ENCODE peak calls at places on chromosomes 1 and 21, in nine cellular contexts. B, A, Z, F, H, G, N, M and T are unnamed samples.

GRCh38 chr1:11397151-11397902 is 81.6 kb upstream of the DISP3 start:
- DNase-seq in Z (no peak), G (no peak), H (no peak), F (no peak), N (no peak), A (no peak), M (no peak), B (no peak), T (no peak)

GRCh38 chr1:22747021-22747734 is 36.5 kb downstream of the EPHB2 start:
- DNase-seq in H (peak; percentile 91), N (no peak), F (no peak), G (no peak), A (no peak), M (no peak), B (peak; percentile 93), Z (no peak), T (no peak)

GRCh38 chr1:222331340-222331739 is 216.6 kb downstream of the HHIPL2 start:
- DNase-seq in G (no peak), N (no peak), M (peak; percentile 42), H (peak; percentile 96), Z (no peak), A (no peak), B (peak; percentile 90), F (no peak), T (no peak)

GRCh38 chr21:45592208-45592619 is 50.0 kb upstream of the SLC19A1 start:
- DNase-seq in H (no peak), M (no peak), F (no peak), G (no peak), B (no peak), N (no peak), Z (peak; percentile 90), A (no peak), T (no peak)

GRCh38 chr1:165215676-165216075 is 140.8 kb downstream of the LMX1A start:
- DNase-seq in Z (no peak), G (no peak), M (no peak), N (no peak), F (no peak), A (no peak), B (no peak), H (no peak), T (no peak)

GRCh38 chr1:23202263-23202749 is 15.0 kb downstream of the HTR1D start:
- DNase-seq in B (peak; percentile 59), A (no peak), Z (no peak), M (no peak), F (no peak), H (peak; percentile 73), N (no peak), G (no peak), T (no peak)

GRCh38 chr1:203692565-203693470 is 66.2 kb downstream of the ATP2B4 start:
- DNase-seq in M (peak; percentile 86), Z (no peak), G (peak; percentile 76), B (peak; percentile 96), N (peak; percentile 83), A (no peak), F (no peak), H (peak; percentile 96), T (peak; percentile 96)

GRCh38 chr1:207606362-207606755 is 38.6 kb upstream of the CR1L start:
- DNase-seq in N (no peak), H (no peak), G (no peak), A (no peak), M (no peak), B (no peak), F (no peak), Z (no peak), T (no peak)

GRCh38 chr1:224506141-224506814 is 71.7 kb upstream of the WDR26 start:
- DNase-seq in M (no peak), B (no peak), F (no peak), Z (no peak), A (no peak), G (no peak), H (peak; percentile 36), N (peak; percentile 77), T (no peak)

GRCh38 chr1:92485374-92486250 is 1.1 kb downstream of the GFI1 start:
- DNase-seq in Z (peak; percentile 79), G (no peak), A (peak; percentile 66), N (no peak), H (no peak), F (peak; percentile 67), B (no peak), M (no peak), T (no peak)

GRCh38 chr1:39391741-39392679 is 99.4 kb upstream of the BMP8A start:
- DNase-seq in Z (no peak), N (peak; percentile 34), G (no peak), H (peak; percentile 90), B (peak; percentile 91), M (no peak), A (no peak), F (no peak), T (no peak)

DNA sequence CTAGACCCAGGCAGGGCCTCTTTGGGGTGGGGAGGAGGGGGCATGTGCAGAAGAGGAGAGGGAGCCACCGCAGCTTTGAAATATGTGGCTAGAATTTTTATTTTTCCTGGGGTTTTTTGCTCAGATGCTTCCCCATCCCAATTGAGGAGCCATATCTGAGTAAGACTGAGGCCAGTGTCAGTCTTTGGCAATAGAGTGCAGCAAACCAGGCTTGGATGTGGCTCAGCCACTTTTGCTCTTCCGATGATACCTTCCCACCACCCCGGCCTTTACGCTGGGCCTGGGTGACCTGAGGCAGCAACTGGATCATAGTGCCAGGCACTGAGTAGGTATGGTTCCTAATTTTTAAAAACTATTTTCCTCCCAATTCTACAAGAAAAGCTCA is 36.9 kb downstream of the KIAA1614 start:
- DNase-seq in A (no peak), H (no peak), G (no peak), F (no peak), N (no peak), Z (no peak), B (no peak), M (no peak), T (no peak)
- TF ChIP-seq CTCF in A (no peak), H (no peak), G (no peak), F (no peak), N (no peak), Z (no peak), B (no peak), M (no peak), T (no peak)

GRCh38 chr1:100720751-100721150 is 1.2 kb downstream of the VCAM1 start:
- DNase-seq in M (no peak), H (no peak), B (no peak), Z (no peak), N (no peak), G (no peak), A (no peak), F (no peak), T (no peak)
- TF ChIP-seq CTCF in M (no peak), H (no peak), B (no peak), Z (no peak), N (no peak), G (no peak), A (no peak), F (no peak), T (no peak)

GRCh38 chr1:225651872-225652725 is 824 bp downstream of the ENAH start:
- DNase-seq in G (no peak), B (peak; percentile 30), M (no peak), F (peak; percentile 71), N (peak; percentile 36), H (no peak), A (no peak), Z (no peak), T (no peak)
- TF ChIP-seq CTCF in G (no peak), B (no peak), M (no peak), F (no peak), N (no peak), H (no peak), A (no peak), Z (no peak), T (no peak)

GRCh38 chr21:37639756-37640155 is 273.2 kb downstream of the DYRK1A start:
- DNase-seq in N (no peak), M (no peak), Z (no peak), F (no peak), A (no peak), B (no peak), G (no peak), H (no peak), T (peak; percentile 42)

GRCh38 chr21:37644666-37645065 is 271.6 kb downstream of the KCNJ6 start:
- DNase-seq in B (no peak), N (no peak), A (no peak), F (no peak), M (no peak), H (no peak), G (no peak), Z (no peak), T (peak; percentile 19)

GRCh38 chr21:37645848-37646247 is 270.4 kb downstream of the KCNJ6 start:
- DNase-seq in A (no peak), F (no peak), G (no peak), N (no peak), H (no peak), Z (no peak), M (peak; percentile 46), B (no peak), T (no peak)

GRCh38 chr21:37647781-37648180 is 268.5 kb downstream of the KCNJ6 start:
- DNase-seq in B (no peak), N (no peak), A (no peak), M (no peak), Z (no peak), H (no peak), F (no peak), G (no peak), T (no peak)

DNA sequence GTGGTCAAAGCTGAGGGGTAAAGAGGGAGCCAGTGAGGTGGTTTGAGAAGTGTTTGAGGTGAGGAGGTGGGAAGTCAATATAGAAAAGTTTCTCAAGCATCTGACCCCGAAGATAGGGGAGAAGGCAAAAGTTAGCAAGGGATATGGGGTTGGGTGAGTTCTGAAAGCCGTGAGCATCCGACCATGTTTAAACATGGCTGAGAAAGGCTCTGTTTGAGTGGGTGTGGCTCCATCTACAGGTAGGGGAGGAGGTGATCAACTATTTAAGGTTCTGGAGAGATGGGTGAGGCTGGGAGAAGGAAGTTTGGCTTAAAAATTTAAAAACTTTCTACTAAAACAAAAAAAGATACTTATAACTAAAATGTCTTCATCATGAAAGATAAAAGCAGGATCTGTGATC is 273.8 kb downstream of the KCNJ6 start:
- DNase-seq in H (no peak), M (no peak), Z (no peak), A (no peak), B (no peak), G (no peak), F (no peak), N (no peak), T (peak; percentile 62)
- TF ChIP-seq CTCF in H (no peak), M (no peak), Z (peak; percentile 39), A (no peak), B (no peak), G (no peak), F (peak; percentile 32), N (no peak), T (no peak)

GRCh38 chr1:235954306-235955283 is 87.9 kb upstream of the LYST start:
- DNase-seq in G (no peak), B (no peak), Z (peak; percentile 74), A (no peak), N (no peak), H (peak; percentile 34), F (peak; percentile 13), M (no peak), T (no peak)
- TF ChIP-seq CTCF in G (no peak), B (no peak), Z (peak; percentile 32), A (no peak), N (no peak), H (no peak), F (no peak), M (no peak), T (no peak)

DNA sequence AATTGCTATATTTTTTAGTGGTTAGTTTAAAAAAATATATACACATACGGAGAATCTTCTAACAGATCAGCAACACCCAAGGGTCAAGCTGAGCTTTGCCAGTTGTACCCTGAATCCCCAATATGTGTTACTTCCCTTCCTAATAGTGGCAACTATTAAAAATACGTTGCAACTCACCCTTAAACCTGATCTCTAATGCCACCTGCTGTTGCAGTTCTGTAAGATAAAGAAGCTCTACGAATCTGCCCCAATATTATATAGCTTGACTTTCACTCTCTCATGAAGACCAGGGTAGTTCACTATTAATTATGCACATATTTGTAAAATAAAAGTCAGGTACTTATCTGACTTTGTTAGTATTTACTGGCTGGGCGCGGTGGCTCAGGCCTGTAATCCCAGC is 58.4 kb downstream of the ASH1L start:
- DNase-seq in F (no peak), Z (peak; percentile 47), G (no peak), N (no peak), M (no peak), H (peak; percentile 42), A (no peak), B (no peak), T (no peak)
- TF ChIP-seq CTCF in F (no peak), Z (peak; percentile 48), G (no peak), N (peak; percentile 20), M (peak; percentile 36), H (peak; percentile 46), A (peak; percentile 37), B (peak; percentile 43), T (peak; percentile 47)